ENCODE peak calls at places on chromosomes 4 and X, in eight cellular contexts. One of them, this sample, is unnamed.

GRCh38 chr4:117085185-117085701 is at the start of gene TRAM1L1:
- DNase-seq in CD4-positive, alpha-beta T cell: no peak
- DNase-seq in mammary epithelial cell: peak
- DNase-seq in K562: peak
- DNase-seq in mucosa of descending colon: peak
- DNase-seq in AG04449: peak
- DNase-seq in transverse colon: peak
- DNase-seq in keratinocyte: no peak
- DNase-seq in this sample: no peak

GRCh38 chr4:123819362-123820035 is 422.9 kb downstream of the SPRY1 start:
- DNase-seq in CD4-positive, alpha-beta T cell: no peak
- DNase-seq in mammary epithelial cell: peak
- DNase-seq in K562: no peak
- DNase-seq in mucosa of descending colon: no peak
- DNase-seq in AG04449: no peak
- DNase-seq in transverse colon: no peak
- DNase-seq in keratinocyte: peak
- DNase-seq in this sample: no peak

GRCh38 chr4:168832746-168833575 is 177.1 kb downstream of the CBR4 start:
- DNase-seq in CD4-positive, alpha-beta T cell: no peak
- DNase-seq in mammary epithelial cell: peak
- DNase-seq in K562: no peak
- DNase-seq in mucosa of descending colon: peak
- DNase-seq in AG04449: no peak
- DNase-seq in transverse colon: peak
- DNase-seq in keratinocyte: no peak
- DNase-seq in this sample: no peak

GRCh38 chr4:42855779-42856178 is 36.7 kb upstream of the GRXCR1 start:
- DNase-seq in CD4-positive, alpha-beta T cell: no peak
- DNase-seq in mammary epithelial cell: no peak
- DNase-seq in K562: no peak
- DNase-seq in mucosa of descending colon: no peak
- DNase-seq in AG04449: no peak
- DNase-seq in transverse colon: no peak
- DNase-seq in keratinocyte: no peak
- DNase-seq in this sample: no peak

GRCh38 chr4:87219648-87220093 is 747 bp downstream of the KLHL8 start:
- DNase-seq in CD4-positive, alpha-beta T cell: peak
- DNase-seq in mammary epithelial cell: no peak
- DNase-seq in K562: peak
- DNase-seq in mucosa of descending colon: peak
- DNase-seq in AG04449: no peak
- DNase-seq in transverse colon: peak
- DNase-seq in keratinocyte: no peak
- DNase-seq in this sample: no peak

GRCh38 chrX:124215786-124216185 is 116.7 kb upstream of the TEX13D start:
- DNase-seq in CD4-positive, alpha-beta T cell: no peak
- DNase-seq in mammary epithelial cell: no peak
- DNase-seq in K562: no peak
- DNase-seq in mucosa of descending colon: no peak
- DNase-seq in AG04449: no peak
- DNase-seq in transverse colon: no peak
- DNase-seq in keratinocyte: no peak
- DNase-seq in this sample: no peak

GRCh38 chrX:112687189-112687691 is 7.5 kb upstream of the LHFPL1 start:
- DNase-seq in CD4-positive, alpha-beta T cell: no peak
- DNase-seq in mammary epithelial cell: no peak
- DNase-seq in K562: no peak
- DNase-seq in mucosa of descending colon: no peak
- DNase-seq in AG04449: peak
- DNase-seq in transverse colon: no peak
- DNase-seq in keratinocyte: no peak
- DNase-seq in this sample: no peak

GRCh38 chrX:72576161-72576896 is 3.7 kb upstream of the HDAC8 start:
- DNase-seq in CD4-positive, alpha-beta T cell: no peak
- DNase-seq in mammary epithelial cell: peak
- DNase-seq in K562: no peak
- DNase-seq in mucosa of descending colon: no peak
- DNase-seq in AG04449: no peak
- DNase-seq in transverse colon: no peak
- DNase-seq in keratinocyte: no peak
- DNase-seq in this sample: peak

GRCh38 chr4:19982556-19982955 is 269.1 kb upstream of the SLIT2 start:
- DNase-seq in CD4-positive, alpha-beta T cell: no peak
- DNase-seq in mammary epithelial cell: no peak
- DNase-seq in K562: no peak
- DNase-seq in mucosa of descending colon: no peak
- DNase-seq in AG04449: peak
- DNase-seq in transverse colon: no peak
- DNase-seq in keratinocyte: no peak
- DNase-seq in this sample: peak

GRCh38 chr4:8769645-8770517 is 101.8 kb downstream of the HMX1 start:
- DNase-seq in CD4-positive, alpha-beta T cell: no peak
- DNase-seq in mammary epithelial cell: no peak
- DNase-seq in K562: no peak
- DNase-seq in mucosa of descending colon: no peak
- DNase-seq in AG04449: no peak
- DNase-seq in transverse colon: no peak
- DNase-seq in keratinocyte: no peak
- DNase-seq in this sample: no peak

GRCh38 chr4:22850630-22851029 is 157.9 kb downstream of the GBA3 start:
- DNase-seq in CD4-positive, alpha-beta T cell: no peak
- DNase-seq in mammary epithelial cell: no peak
- DNase-seq in K562: no peak
- DNase-seq in mucosa of descending colon: no peak
- DNase-seq in AG04449: no peak
- DNase-seq in transverse colon: no peak
- DNase-seq in keratinocyte: no peak
- DNase-seq in this sample: no peak

GRCh38 chrX:141969706-141970105 is 66.0 kb downstream of the MAGEC1 start:
- DNase-seq in CD4-positive, alpha-beta T cell: no peak
- DNase-seq in mammary epithelial cell: no peak
- DNase-seq in K562: no peak
- DNase-seq in mucosa of descending colon: no peak
- DNase-seq in AG04449: no peak
- DNase-seq in transverse colon: no peak
- DNase-seq in keratinocyte: no peak
- DNase-seq in this sample: no peak

GRCh38 chr4:188168621-188169020 is 29.4 kb downstream of the TRIML1 start:
- DNase-seq in CD4-positive, alpha-beta T cell: no peak
- DNase-seq in mammary epithelial cell: no peak
- DNase-seq in K562: no peak
- DNase-seq in mucosa of descending colon: no peak
- DNase-seq in AG04449: no peak
- DNase-seq in transverse colon: no peak
- DNase-seq in keratinocyte: no peak
- DNase-seq in this sample: no peak

GRCh38 chrX:130082244-130083106 is 27.8 kb downstream of the ELF4 start:
- DNase-seq in CD4-positive, alpha-beta T cell: peak
- DNase-seq in mammary epithelial cell: no peak
- DNase-seq in K562: peak
- DNase-seq in mucosa of descending colon: peak
- DNase-seq in AG04449: no peak
- DNase-seq in transverse colon: peak
- DNase-seq in keratinocyte: no peak
- DNase-seq in this sample: no peak

GRCh38 chrX:17441965-17442364 is 67.0 kb downstream of the NHS start:
- DNase-seq in CD4-positive, alpha-beta T cell: no peak
- DNase-seq in mammary epithelial cell: peak
- DNase-seq in K562: no peak
- DNase-seq in mucosa of descending colon: no peak
- DNase-seq in AG04449: no peak
- DNase-seq in transverse colon: no peak
- DNase-seq in keratinocyte: no peak
- DNase-seq in this sample: peak

GRCh38 chrX:66012094-66012534 is 27.8 kb downstream of the VSIG4 start:
- DNase-seq in CD4-positive, alpha-beta T cell: no peak
- DNase-seq in mammary epithelial cell: peak
- DNase-seq in K562: no peak
- DNase-seq in mucosa of descending colon: no peak
- DNase-seq in AG04449: no peak
- DNase-seq in transverse colon: peak
- DNase-seq in keratinocyte: no peak
- DNase-seq in this sample: no peak

GRCh38 chrX:13938053-13938765 is 91.5 kb downstream of the GEMIN8 start:
- DNase-seq in CD4-positive, alpha-beta T cell: no peak
- DNase-seq in mammary epithelial cell: no peak
- DNase-seq in K562: no peak
- DNase-seq in mucosa of descending colon: peak
- DNase-seq in AG04449: no peak
- DNase-seq in transverse colon: peak
- DNase-seq in keratinocyte: no peak
- DNase-seq in this sample: no peak

GRCh38 chr4:98608343-98608742 is 50.1 kb downstream of the TSPAN5 start:
- DNase-seq in CD4-positive, alpha-beta T cell: no peak
- DNase-seq in mammary epithelial cell: no peak
- DNase-seq in K562: no peak
- DNase-seq in mucosa of descending colon: no peak
- DNase-seq in AG04449: no peak
- DNase-seq in transverse colon: no peak
- DNase-seq in keratinocyte: no peak
- DNase-seq in this sample: no peak

GRCh38 chr4:93788712-93789111 is 39.8 kb upstream of the ATOH1 start:
- DNase-seq in CD4-positive, alpha-beta T cell: no peak
- DNase-seq in mammary epithelial cell: peak
- DNase-seq in K562: peak
- DNase-seq in mucosa of descending colon: no peak
- DNase-seq in AG04449: no peak
- DNase-seq in transverse colon: no peak
- DNase-seq in keratinocyte: no peak
- DNase-seq in this sample: no peak

GRCh38 chrX:150049647-150050046 is 111.4 kb upstream of the EOLA2 start:
- DNase-seq in CD4-positive, alpha-beta T cell: no peak
- DNase-seq in mammary epithelial cell: no peak
- DNase-seq in K562: no peak
- DNase-seq in mucosa of descending colon: no peak
- DNase-seq in AG04449: no peak
- DNase-seq in transverse colon: no peak
- DNase-seq in keratinocyte: no peak
- DNase-seq in this sample: no peak

GRCh38 chrX:47144626-47145407 is at the start of the genes NDUFB11 and RBM10:
- DNase-seq in CD4-positive, alpha-beta T cell: peak
- DNase-seq in mammary epithelial cell: peak
- DNase-seq in K562: peak
- DNase-seq in mucosa of descending colon: peak
- DNase-seq in AG04449: peak
- DNase-seq in transverse colon: peak
- DNase-seq in keratinocyte: peak
- DNase-seq in this sample: peak

GRCh38 chrX:68999351-68999750 is 165.9 kb downstream of the PJA1 start:
- DNase-seq in CD4-positive, alpha-beta T cell: no peak
- DNase-seq in mammary epithelial cell: peak
- DNase-seq in K562: no peak
- DNase-seq in mucosa of descending colon: no peak
- DNase-seq in AG04449: no peak
- DNase-seq in transverse colon: no peak
- DNase-seq in keratinocyte: peak
- DNase-seq in this sample: no peak

GRCh38 chr4:36509816-36510215 is 228.4 kb downstream of the DTHD1 start:
- DNase-seq in CD4-positive, alpha-beta T cell: no peak
- DNase-seq in mammary epithelial cell: no peak
- DNase-seq in K562: no peak
- DNase-seq in mucosa of descending colon: no peak
- DNase-seq in AG04449: no peak
- DNase-seq in transverse colon: no peak
- DNase-seq in keratinocyte: no peak
- DNase-seq in this sample: no peak

GRCh38 chrX:13376857-13377441 is 57.1 kb upstream of the ATXN3L start:
- DNase-seq in CD4-positive, alpha-beta T cell: no peak
- DNase-seq in mammary epithelial cell: peak
- DNase-seq in K562: no peak
- DNase-seq in mucosa of descending colon: no peak
- DNase-seq in AG04449: peak
- DNase-seq in transverse colon: no peak
- DNase-seq in keratinocyte: peak
- DNase-seq in this sample: peak

DNA sequence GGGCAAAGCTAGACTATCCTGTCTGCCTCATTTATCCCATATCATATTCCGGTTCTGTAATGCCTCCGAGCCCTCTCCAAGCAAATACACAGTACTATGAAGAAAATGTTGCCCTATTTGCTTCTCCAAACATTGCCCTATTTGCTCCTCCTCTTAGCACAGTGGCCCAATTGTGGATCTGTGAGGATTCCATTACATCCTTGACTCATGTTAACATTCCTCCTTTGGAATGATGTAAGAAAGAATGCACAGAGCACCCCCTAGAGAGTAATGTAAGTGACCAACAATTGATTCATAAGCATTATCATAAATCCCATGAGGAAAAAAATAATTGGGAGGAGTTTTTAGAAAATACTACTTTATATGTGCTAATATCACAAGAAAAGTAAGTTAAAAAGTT is 11.3 kb upstream of the BTC start:
- DNase-seq in CD4-positive, alpha-beta T cell: no peak
- DNase-seq in mammary epithelial cell: peak
- DNase-seq in K562: no peak
- DNase-seq in mucosa of descending colon: no peak
- DNase-seq in AG04449: peak
- DNase-seq in transverse colon: no peak
- DNase-seq in keratinocyte: no peak
- DNase-seq in this sample: no peak
- TF ChIP-seq CTCF in CD4-positive, alpha-beta T cell: no peak
- TF ChIP-seq CTCF in mammary epithelial cell: peak
- TF ChIP-seq CTCF in K562: no peak
- TF ChIP-seq CTCF in mucosa of descending colon: no peak
- TF ChIP-seq CTCF in AG04449: no peak
- TF ChIP-seq CTCF in transverse colon: no peak
- TF ChIP-seq CTCF in keratinocyte: no peak
- TF ChIP-seq CTCF in this sample: no peak

GRCh38 chr4:80226091-80226490 is 28.8 kb downstream of the PRDM8 start:
- DNase-seq in CD4-positive, alpha-beta T cell: no peak
- DNase-seq in mammary epithelial cell: no peak
- DNase-seq in K562: no peak
- DNase-seq in mucosa of descending colon: no peak
- DNase-seq in AG04449: no peak
- DNase-seq in transverse colon: no peak
- DNase-seq in keratinocyte: no peak
- DNase-seq in this sample: no peak
- TF ChIP-seq CTCF in CD4-positive, alpha-beta T cell: no peak
- TF ChIP-seq CTCF in mammary epithelial cell: no peak
- TF ChIP-seq CTCF in K562: no peak
- TF ChIP-seq CTCF in mucosa of descending colon: no peak
- TF ChIP-seq CTCF in AG04449: no peak
- TF ChIP-seq CTCF in transverse colon: no peak
- TF ChIP-seq CTCF in keratinocyte: no peak
- TF ChIP-seq CTCF in this sample: no peak

GRCh38 chrX:24024819-24025740 is 1.9 kb downstream of the KLHL15 start:
- DNase-seq in CD4-positive, alpha-beta T cell: peak
- DNase-seq in mammary epithelial cell: peak
- DNase-seq in K562: peak
- DNase-seq in mucosa of descending colon: peak
- DNase-seq in AG04449: peak
- DNase-seq in transverse colon: peak
- DNase-seq in keratinocyte: no peak
- DNase-seq in this sample: peak
- TF ChIP-seq CTCF in CD4-positive, alpha-beta T cell: no peak
- TF ChIP-seq CTCF in mammary epithelial cell: no peak
- TF ChIP-seq CTCF in K562: peak
- TF ChIP-seq CTCF in mucosa of descending colon: peak
- TF ChIP-seq CTCF in AG04449: peak
- TF ChIP-seq CTCF in transverse colon: peak
- TF ChIP-seq CTCF in keratinocyte: no peak
- TF ChIP-seq CTCF in this sample: peak

GRCh38 chrX:96568088-96568487 is 116.6 kb upstream of the DIAPH2 start:
- DNase-seq in CD4-positive, alpha-beta T cell: no peak
- DNase-seq in mammary epithelial cell: no peak
- DNase-seq in K562: no peak
- DNase-seq in mucosa of descending colon: no peak
- DNase-seq in AG04449: no peak
- DNase-seq in transverse colon: no peak
- DNase-seq in keratinocyte: no peak
- DNase-seq in this sample: no peak
- TF ChIP-seq CTCF in CD4-positive, alpha-beta T cell: no peak
- TF ChIP-seq CTCF in mammary epithelial cell: no peak
- TF ChIP-seq CTCF in K562: no peak
- TF ChIP-seq CTCF in mucosa of descending colon: no peak
- TF ChIP-seq CTCF in AG04449: no peak
- TF ChIP-seq CTCF in transverse colon: no peak
- TF ChIP-seq CTCF in keratinocyte: no peak
- TF ChIP-seq CTCF in this sample: no peak

This sample was measured in AG09309.